ENCODE peak calls at places on chromosomes 5 and 9, in eight cellular contexts. A is A549, U is HCT116, X is H1, Z is HepG2, V is endothelial cell of umbilical vein, R is K562, W is GM12878. M is an unnamed sample.

GRCh38 chr9:119349548-119349947 is 19.7 kb downstream of the BRINP1 start:
- DNase-seq in U (no peak), X (no peak), W (no peak), V (no peak), R (no peak), A (no peak), Z (no peak), M (no peak)

GRCh38 chr5:133326361-133326760 is 274.5 kb downstream of the HSPA4 start:
- DNase-seq in U (no peak), R (no peak), Z (no peak), A (no peak), W (no peak), V (no peak), X (no peak), M (no peak)

GRCh38 chr5:134561871-134562296 is 36.4 kb downstream of the JADE2 start:
- DNase-seq in X (no peak), A (peak), Z (peak), R (peak), W (no peak), U (peak), V (peak), M (peak)

GRCh38 chr5:65209341-65209740 is 272.4 kb downstream of the ADAMTS6 start:
- DNase-seq in Z (no peak), V (peak), A (peak), W (no peak), U (no peak), X (no peak), R (no peak), M (no peak)

GRCh38 chr5:78983601-78984000 is 1.5 kb downstream of the ARSB start:
- DNase-seq in W (no peak), Z (no peak), X (no peak), U (no peak), V (no peak), R (no peak), A (no peak), M (no peak)

GRCh38 chr5:91691592-91691991 is 308.5 kb upstream of the ARRDC3 start:
- DNase-seq in W (no peak), A (no peak), V (no peak), U (no peak), R (no peak), X (no peak), Z (no peak), M (no peak)

GRCh38 chr9:106632621-106633020 is 230.3 kb upstream of the ZNF462 start:
- DNase-seq in W (no peak), V (no peak), R (no peak), U (no peak), X (no peak), A (no peak), Z (no peak), M (no peak)

GRCh38 chr9:6224393-6225154 is 9.0 kb downstream of the IL33 start:
- DNase-seq in Z (no peak), V (no peak), R (no peak), W (no peak), U (no peak), X (no peak), A (no peak), M (no peak)

GRCh38 chr5:165457854-165458481 is 1952.5 kb downstream of the MAT2B start:
- DNase-seq in W (no peak), U (no peak), V (peak), R (no peak), Z (no peak), A (peak), X (peak), M (peak)

GRCh38 chr5:35172526-35172925 is 57.8 kb downstream of the PRLR start:
- DNase-seq in V (no peak), Z (no peak), W (no peak), A (no peak), R (no peak), X (no peak), U (no peak), M (no peak)

GRCh38 chr9:4138781-4139180 is 161.1 kb downstream of the GLIS3 start:
- DNase-seq in Z (no peak), A (no peak), R (no peak), U (no peak), W (no peak), X (no peak), V (no peak), M (peak)

GRCh38 chr5:31237159-31237558 is 43.7 kb downstream of the CDH6 start:
- DNase-seq in W (no peak), U (no peak), A (peak), R (no peak), V (peak), Z (peak), X (no peak), M (peak)

GRCh38 chr5:174731214-174732039 is 7.0 kb downstream of the MSX2 start:
- DNase-seq in W (no peak), Z (no peak), V (no peak), U (no peak), X (no peak), R (no peak), A (no peak), M (no peak)

GRCh38 chr5:78243639-78244038 is 50.9 kb downstream of the AP3B1 start:
- DNase-seq in V (peak), X (no peak), A (no peak), Z (no peak), R (no peak), W (no peak), U (no peak), M (no peak)

GRCh38 chr5:176653401-176653800 is 6.1 kb downstream of the TSPAN17 start:
- DNase-seq in X (no peak), Z (no peak), U (no peak), V (no peak), R (peak), A (no peak), W (peak), M (no peak)

GRCh38 chr5:125704888-125705287 is 718.3 kb upstream of the GRAMD2B start:
- DNase-seq in R (no peak), V (no peak), Z (no peak), U (no peak), X (no peak), A (no peak), W (no peak), M (no peak)

GRCh38 chr5:148390914-148391313 is 7.2 kb downstream of the FBXO38 start:
- DNase-seq in X (no peak), Z (no peak), W (no peak), A (no peak), U (no peak), R (no peak), V (no peak), M (no peak)

GRCh38 chr5:77638204-77638762 is at the start of gene OTP:
- DNase-seq in V (no peak), R (no peak), U (no peak), W (no peak), Z (no peak), A (no peak), X (no peak), M (no peak)

GRCh38 chr9:13131991-13132390 is 147.5 kb downstream of the MPDZ start:
- DNase-seq in V (no peak), W (no peak), X (no peak), A (no peak), R (no peak), Z (no peak), U (no peak), M (no peak)

GRCh38 chr9:78023003-78023741 is 8.4 kb downstream of the GNAQ start:
- DNase-seq in U (no peak), A (peak), X (no peak), W (no peak), R (no peak), Z (peak), V (peak), M (peak)

GRCh38 chr5:31382051-31382878 is 149.6 kb downstream of the DROSHA start:
- DNase-seq in X (no peak), A (no peak), V (no peak), U (no peak), R (no peak), Z (no peak), W (peak), M (peak)

GRCh38 chr5:172911628-172911880 is 47.7 kb upstream of the RPL26L1 start:
- DNase-seq in X (no peak), V (no peak), A (no peak), U (no peak), W (no peak), R (no peak), Z (no peak), M (no peak)

GRCh38 chr9:130053504-130054427 is at the start of gene GPR107:
- DNase-seq in W (no peak), V (peak), U (peak), Z (peak), A (peak), R (peak), X (no peak), M (peak)
- TF ChIP-seq POLR2A in W (peak), V (peak), U (peak), Z (peak), A (peak), R (peak), X (peak), M (peak)

GRCh38 chr5:40507095-40507494 is 172.6 kb upstream of the PTGER4 start:
- DNase-seq in V (no peak), X (no peak), R (no peak), W (no peak), Z (no peak), U (no peak), A (no peak), M (no peak)
- TF ChIP-seq CTCF in V (no peak), X (peak), R (no peak), W (no peak), Z (no peak), U (no peak), A (no peak), M (no peak)

GRCh38 chr9:133762488-133763271 is 24.5 kb upstream of the SARDH start:
- DNase-seq in X (no peak), R (no peak), A (no peak), U (no peak), W (no peak), Z (no peak), V (no peak), M (no peak)
- TF ChIP-seq MAX in X (no peak), R (no peak), A (no peak), U (no peak), W (no peak), Z (no peak), V (no peak), M (no peak)

DNA sequence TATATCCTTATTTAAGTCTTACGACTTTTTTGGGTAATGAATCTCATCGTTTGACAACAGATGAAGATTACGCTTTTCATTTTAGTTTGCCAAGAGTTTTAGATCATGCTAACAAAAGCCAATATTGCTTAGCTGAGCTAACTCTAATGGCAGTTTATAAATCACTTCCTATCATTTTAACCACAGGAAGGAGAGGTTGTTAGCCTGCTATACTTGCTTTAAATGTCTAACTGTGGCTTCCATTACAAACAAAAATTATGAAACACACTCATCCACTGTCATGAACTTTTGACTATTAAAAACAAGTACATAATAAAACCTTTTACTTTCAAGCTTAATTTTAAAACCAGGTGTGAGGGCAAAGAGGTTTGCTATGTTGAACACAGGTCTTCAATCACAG is 53.7 kb upstream of the ANKH start:
- DNase-seq in R (no peak), W (no peak), Z (no peak), U (no peak), A (no peak), X (no peak), V (no peak), M (peak)
- TF ChIP-seq POLR2A in R (no peak), W (no peak), Z (no peak), U (no peak), A (no peak), X (no peak), V (no peak), M (no peak)

DNA sequence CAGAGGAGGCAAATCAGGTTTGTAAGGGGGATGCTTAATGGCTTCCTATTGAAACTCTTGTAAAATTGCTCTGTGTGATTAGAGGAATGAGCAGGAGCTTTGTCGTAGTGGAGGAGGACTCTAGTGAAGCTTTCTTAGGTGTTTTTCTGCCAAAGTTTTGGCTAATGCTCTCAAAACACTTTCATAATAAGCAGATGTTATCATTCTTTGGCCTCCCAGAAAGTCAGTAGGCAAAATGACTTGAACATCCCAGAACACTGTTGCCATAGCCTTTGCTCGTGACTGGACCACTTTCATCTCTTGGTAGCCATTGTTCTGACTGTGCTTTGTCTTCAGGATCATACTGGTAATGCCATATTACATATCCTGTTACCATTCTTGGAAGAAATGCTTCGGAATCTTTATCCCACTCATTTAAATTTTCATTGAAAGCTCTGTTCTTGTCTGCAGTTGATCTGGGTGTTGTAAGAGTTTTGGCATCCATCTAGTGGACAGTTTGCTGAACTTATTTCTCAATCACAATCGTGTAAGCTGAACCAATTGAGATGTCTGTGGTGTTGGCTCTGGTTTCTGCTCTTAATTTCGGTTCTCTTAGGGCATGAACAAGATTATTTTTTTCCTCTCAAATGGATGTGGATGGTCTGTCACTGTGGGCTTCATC is 187.6 kb downstream of the COMMD10 start:
- DNase-seq in V (no peak), W (no peak), Z (no peak), X (no peak), U (no peak), A (no peak), R (no peak), M (no peak)
- TF ChIP-seq CTCF in V (no peak), W (no peak), Z (no peak), X (no peak), U (peak), A (no peak), R (no peak), M (no peak)

M was measured in NB4.